ENCODE peak calls at places on chromosome 20, in four cellular contexts. G, L, D and N are unnamed samples.
A peak's percentile ranks its signal among the peaks of the same experiment; 100 is the strongest.

GRCh38 chr20:33163856-33164762 is 3.9 kb upstream of the BPIFA2 start:
- DNase-seq in G (no peak), L (no peak), D (no peak), N (no peak)

GRCh38 chr20:46011631-46012482 is 3.1 kb downstream of the MMP9 start:
- DNase-seq in G (peak; percentile 27), L (no peak), D (peak; percentile 99), N (no peak)

GRCh38 chr20:17647391-17648305 is 34.4 kb downstream of the RRBP1 start:
- DNase-seq in G (no peak), L (no peak), D (no peak), N (peak; percentile 54)

GRCh38 chr20:2836035-2836434 is 4.4 kb downstream of the PCED1A start:
- DNase-seq in G (no peak), L (no peak), D (no peak), N (no peak)

GRCh38 chr20:34709836-34710567 is 5.9 kb downstream of the TP53INP2 start:
- DNase-seq in G (no peak), L (peak; percentile 47), D (peak; percentile 91), N (peak; percentile 87)

GRCh38 chr20:41169184-41169690 is 31.9 kb downstream of the PLCG1 start:
- DNase-seq in G (no peak), L (no peak), D (peak; percentile 2), N (peak; percentile 8)

GRCh38 chr20:51220293-51220706 is 197.4 kb upstream of the KCNG1 start:
- DNase-seq in G (no peak), L (no peak), D (peak; percentile 50), N (no peak)

GRCh38 chr20:22962567-22963439 is 72.3 kb upstream of the SSTR4 start:
- DNase-seq in G (no peak), L (no peak), D (no peak), N (no peak)

GRCh38 chr20:41848180-41848579 is 230.0 kb upstream of the CHD6 start:
- DNase-seq in G (no peak), L (no peak), D (no peak), N (no peak)

GRCh38 chr20:20609522-20609921 is 102.9 kb downstream of the RALGAPA2 start:
- DNase-seq in G (no peak), L (no peak), D (no peak), N (no peak)

GRCh38 chr20:49384437-49385434 is 97.7 kb downstream of the KCNB1 start:
- DNase-seq in G (no peak), L (no peak), D (peak; percentile 94), N (peak; percentile 42)

GRCh38 chr20:37901667-37902503 is 1.0 kb upstream of the VSTM2L start:
- DNase-seq in G (peak; percentile 19), L (peak; percentile 64), D (peak; percentile 64), N (no peak)

GRCh38 chr20:25071722-25072121 is 10.2 kb downstream of the VSX1 start:
- DNase-seq in G (no peak), L (no peak), D (no peak), N (no peak)

GRCh38 chr20:1472556-1473243 is 6.1 kb upstream of the NSFL1C start:
- DNase-seq in G (no peak), L (no peak), D (no peak), N (no peak)

GRCh38 chr20:45798935-45799642 is 7.3 kb downstream of the DNTTIP1 start:
- DNase-seq in G (no peak), L (no peak), D (peak; percentile 74), N (peak; percentile 22)

GRCh38 chr20:38748863-38749153 is 548 bp downstream of the ACTR5 start:
- DNase-seq in G (no peak), L (no peak), D (no peak), N (no peak)

GRCh38 chr20:8778387-8778786 is 290.5 kb upstream of the PLCB4 start:
- DNase-seq in G (no peak), L (no peak), D (no peak), N (no peak)

GRCh38 chr20:56826971-56827645 is 198.0 kb downstream of the TFAP2C start:
- DNase-seq in G (peak; percentile 53), L (no peak), D (no peak), N (no peak)

GRCh38 chr20:37558306-37558705 is 30.6 kb upstream of the BLCAP start:
- DNase-seq in G (no peak), L (no peak), D (no peak), N (no peak)

GRCh38 chr20:6579824-6580223 is 187.7 kb upstream of the BMP2 start:
- DNase-seq in G (no peak), L (peak; percentile 41), D (no peak), N (no peak)

GRCh38 chr20:58377017-58377416 is 12.0 kb upstream of the VAPB start:
- DNase-seq in G (no peak), L (no peak), D (no peak), N (no peak)

GRCh38 chr20:58375796-58376195 is 13.2 kb upstream of the VAPB start:
- DNase-seq in G (no peak), L (no peak), D (no peak), N (no peak)

GRCh38 chr20:58372836-58373235 is 16.2 kb upstream of the VAPB start:
- DNase-seq in G (no peak), L (no peak), D (no peak), N (no peak)

GRCh38 chr20:58374906-58375760 is 13.9 kb upstream of the VAPB start:
- DNase-seq in G (no peak), L (peak; percentile 60), D (no peak), N (no peak)

GRCh38 chr20:58374027-58374850 is 14.8 kb upstream of the VAPB start:
- DNase-seq in G (no peak), L (no peak), D (no peak), N (no peak)
- H3K4me3 ChIP-seq in G (no peak overlapping the region), L (no peak overlapping the region), D (no peak overlapping the region), N (no peak overlapping the region)

GRCh38 chr20:15042723-15043122 is 705.3 kb upstream of the FLRT3 start:
- DNase-seq in G (no peak), L (no peak), D (no peak), N (no peak)

GRCh38 chr20:15045246-15045645 is 707.8 kb upstream of the FLRT3 start:
- DNase-seq in G (peak; percentile 88), L (no peak), D (no peak), N (no peak)

GRCh38 chr20:15047100-15047499 is 709.7 kb upstream of the FLRT3 start:
- DNase-seq in G (no peak), L (no peak), D (no peak), N (no peak)

GRCh38 chr20:15047561-15047960 is 710.1 kb upstream of the FLRT3 start:
- DNase-seq in G (no peak), L (no peak), D (no peak), N (no peak)
- H3K9me3 ChIP-seq in G (no peaks in the 10 kb centered on the region), L (no peaks in the 10 kb centered on the region), D (no peaks in the 10 kb centered on the region), N (no peaks in the 10 kb centered on the region)

DNA sequence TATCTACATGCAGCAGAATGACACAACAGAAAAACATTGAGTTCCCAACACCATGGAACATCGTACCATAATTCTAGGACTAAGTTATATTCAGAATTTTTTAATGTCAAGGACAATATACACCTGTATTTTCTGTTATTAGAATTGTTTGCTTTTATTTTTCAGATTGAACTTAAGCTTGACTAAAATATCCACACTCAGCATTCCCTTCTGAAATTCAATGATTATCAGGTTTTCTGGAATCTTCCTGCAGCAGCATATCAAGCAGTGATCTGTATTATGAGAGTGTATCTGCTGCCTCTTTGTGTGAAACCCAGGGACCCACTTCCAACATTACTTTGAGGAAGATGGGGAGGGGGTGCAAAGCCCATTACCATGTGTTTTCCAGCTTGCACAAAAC is 578.6 kb upstream of the JAG1 start:
- DNase-seq in G (no peak), L (no peak), D (no peak), N (no peak)
- TF ChIP-seq CTCF in G (no peak), L (no peak), D (no peak), N (no peak)

GRCh38 chr20:44738779-44739477 is 6.7 kb upstream of the KCNK15 start:
- DNase-seq in G (peak; percentile 81), L (peak; percentile 56), D (peak; percentile 87), N (peak; percentile 72)
- H3K4me3 ChIP-seq in G (no peak overlapping the region), L (no peak overlapping the region), D (peak overlapping the region; percentile 17), N (no peak overlapping the region)

DNA sequence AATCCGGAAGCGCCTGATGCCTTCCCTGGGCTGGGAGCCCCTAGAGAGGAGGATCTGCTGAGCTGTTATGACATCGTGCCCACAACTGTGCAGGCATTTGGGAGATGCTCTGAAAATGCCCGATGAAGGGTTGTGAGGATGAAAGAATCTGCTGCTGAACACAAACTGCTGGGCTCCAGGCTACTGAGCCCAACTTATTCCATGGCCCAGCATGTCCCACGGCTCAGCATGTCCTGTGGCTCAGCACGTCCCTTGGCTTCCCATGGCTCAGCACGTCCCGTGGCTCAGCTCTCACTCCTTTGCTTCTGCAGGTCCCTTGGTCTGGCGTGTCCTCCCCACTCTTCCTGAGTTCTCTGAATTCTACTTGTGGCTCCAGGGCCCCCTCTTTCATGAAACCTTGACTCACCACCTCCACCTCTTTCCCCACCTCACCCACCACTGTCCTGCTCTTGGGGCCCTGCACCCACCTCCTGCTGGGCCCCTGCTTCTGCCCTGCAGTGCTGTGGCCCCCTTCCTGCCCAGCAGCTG is 80.4 kb downstream of the PHACTR3 start:
- DNase-seq in G (no peak), L (no peak), D (no peak), N (no peak)
- H3K9me3 ChIP-seq in G (no peaks in the 10 kb centered on the region), L (peaks cover 15% of the 10 kb centered on the region), D (no peaks in the 10 kb centered on the region), N (no peaks in the 10 kb centered on the region)

GRCh38 chr20:4593149-4593525 is 128.6 kb upstream of the PRND start:
- DNase-seq in G (no peak), L (no peak), D (no peak), N (no peak)

GRCh38 chr20:4597215-4597614 is 124.5 kb upstream of the PRND start:
- DNase-seq in G (no peak), L (no peak), D (no peak), N (no peak)

GRCh38 chr20:4591975-4592315 is 129.8 kb upstream of the PRND start:
- DNase-seq in G (no peak), L (no peak), D (no peak), N (no peak)

GRCh38 chr20:4592316-4593148 is 129.2 kb upstream of the PRND start:
- DNase-seq in G (no peak), L (no peak), D (peak; percentile 72), N (peak; percentile 57)
- TF ChIP-seq CTCF in G (peak; percentile 62), L (peak; percentile 53), D (peak; percentile 70), N (peak; percentile 91)

GRCh38 chr20:19376451-19376971 is 164.1 kb downstream of the SLC24A3 start:
- DNase-seq in G (no peak), L (no peak), D (no peak), N (no peak)
- H3K4me3 ChIP-seq in G (no peak overlapping the region), L (no peak overlapping the region), D (no peak overlapping the region), N (no peak overlapping the region)

DNA sequence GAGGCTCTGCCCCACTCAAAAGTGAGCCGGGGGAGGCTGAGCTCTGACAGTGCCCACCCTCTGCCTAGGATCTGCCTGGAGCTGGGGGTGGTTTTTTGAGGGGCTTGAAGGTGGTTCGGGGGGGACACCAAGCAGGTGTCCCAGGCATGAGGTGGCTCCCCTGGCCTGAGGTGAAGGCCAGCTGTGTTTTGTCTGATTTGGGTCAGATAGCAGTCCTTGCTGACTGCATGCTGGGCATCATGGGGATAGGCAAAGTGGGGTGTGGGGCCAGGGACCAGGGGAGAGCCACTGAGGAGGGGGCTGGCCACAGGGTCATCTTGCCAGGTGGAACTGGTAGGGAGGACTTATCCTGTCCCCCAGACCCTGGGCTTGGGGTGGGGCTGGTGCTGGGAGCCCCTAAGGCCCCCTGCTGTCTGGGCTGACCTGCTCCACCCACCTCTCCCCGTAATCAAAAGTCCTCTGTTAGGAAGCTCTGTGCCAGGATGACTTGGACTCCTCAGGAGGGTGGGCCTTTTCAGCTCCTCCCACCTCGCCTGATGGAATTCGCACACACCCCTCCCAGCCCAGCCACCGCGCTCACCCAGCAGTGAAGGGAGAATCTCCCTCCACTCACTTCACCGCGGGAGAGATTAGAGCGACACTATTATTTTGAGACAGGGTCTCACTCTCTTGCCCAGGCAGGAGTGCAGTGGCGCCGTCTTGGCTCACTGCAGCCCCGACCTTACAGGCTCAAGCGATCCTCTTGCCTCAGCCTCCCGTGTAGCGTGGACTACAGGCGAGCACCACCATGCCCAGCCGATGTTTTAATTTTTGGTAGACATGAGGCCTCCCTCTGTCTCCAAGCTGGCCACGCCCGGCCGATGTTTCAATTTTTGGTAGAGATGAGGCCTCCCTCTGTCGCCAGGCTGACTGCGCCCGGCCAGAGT is 1.5 kb upstream of the COL9A3 start:
- DNase-seq in G (no peak), L (peak; percentile 43), D (no peak), N (no peak)
- H3K9me3 ChIP-seq in G (no peaks in the 10 kb centered on the region), L (no peaks in the 10 kb centered on the region), D (no peaks in the 10 kb centered on the region), N (no peaks in the 10 kb centered on the region)